ENCODE peak calls at places on chromosomes 4 and X, in four cellular contexts. C is neuronal stem cell, Q is nephron progenitor cell, V is NCI-H774. K is an unnamed sample.

GRCh38 chr4:57854748-57855147 is 744.6 kb upstream of the IGFBP7 start:
- DNase-seq in C (no peak), Q (no peak), V (no peak), K (peak)

GRCh38 chrX:56793112-56793430 is 64.0 kb downstream of the NBDY start:
- DNase-seq in C (no peak), Q (no peak), V (no peak), K (no peak)

GRCh38 chr4:7073059-7073458 is 5.2 kb upstream of the GRPEL1 start:
- DNase-seq in C (no peak), Q (no peak), V (no peak), K (no peak)

GRCh38 chr4:173056708-173057107 is 111.9 kb upstream of the GALNT7 start:
- DNase-seq in C (no peak), Q (no peak), V (peak), K (no peak)

GRCh38 chr4:1523506-1523905 is 117.3 kb upstream of the NKX1-1 start:
- DNase-seq in C (no peak), Q (peak), V (no peak), K (no peak)

GRCh38 chrX:94752434-94753169 is 1078.6 kb downstream of the FAM133A start:
- DNase-seq in C (no peak), Q (no peak), V (no peak), K (no peak)

GRCh38 chr4:14178421-14178820 is 550.9 kb upstream of the BOD1L1 start:
- DNase-seq in C (no peak), Q (no peak), V (no peak), K (peak)

GRCh38 chrX:44874481-44875184 is 1.6 kb downstream of the KDM6A start:
- DNase-seq in C (no peak), Q (peak), V (peak), K (peak)

GRCh38 chrX:42524374-42524773 is 253.6 kb downstream of the PPP1R2C start:
- DNase-seq in C (no peak), Q (no peak), V (no peak), K (peak)